ENCODE peak calls at places on chromosome 7, in four cellular contexts. One of them, this sample, is unnamed.

GRCh38 chr7:108415821-108416536 is 40.3 kb downstream of the NRCAM start:
- DNase-seq in HAP-1: no peak
- DNase-seq in A549: peak
- DNase-seq in cardiac muscle cell: no peak
- DNase-seq in this sample: no peak

GRCh38 chr7:420142-421055 is 99.2 kb downstream of the PDGFA start:
- DNase-seq in HAP-1: no peak
- DNase-seq in A549: no peak
- DNase-seq in cardiac muscle cell: no peak
- DNase-seq in this sample: no peak

GRCh38 chr7:123975049-123975448 is 50.0 kb downstream of the SPAM1 start:
- DNase-seq in HAP-1: no peak
- DNase-seq in A549: no peak
- DNase-seq in cardiac muscle cell: no peak
- DNase-seq in this sample: no peak

GRCh38 chr7:150988230-150989226 is 2.3 kb upstream of the NOS3 start:
- DNase-seq in HAP-1: peak
- DNase-seq in A549: peak
- DNase-seq in cardiac muscle cell: peak
- DNase-seq in this sample: no peak

GRCh38 chr7:157004050-157004838 is 6.2 kb downstream of the MNX1 start:
- DNase-seq in HAP-1: no peak
- DNase-seq in A549: no peak
- DNase-seq in cardiac muscle cell: peak
- DNase-seq in this sample: no peak

GRCh38 chr7:121498816-121499215 is 102.7 kb upstream of the FAM3C start:
- DNase-seq in HAP-1: no peak
- DNase-seq in A549: no peak
- DNase-seq in cardiac muscle cell: no peak
- DNase-seq in this sample: no peak

GRCh38 chr7:79495544-79496272 is 42.2 kb upstream of the MAGI2 start:
- DNase-seq in HAP-1: no peak
- DNase-seq in A549: no peak
- DNase-seq in cardiac muscle cell: no peak
- DNase-seq in this sample: no peak

GRCh38 chr7:28405662-28406061 is 6.7 kb upstream of the CREB5 start:
- DNase-seq in HAP-1: no peak
- DNase-seq in A549: peak
- DNase-seq in cardiac muscle cell: no peak
- DNase-seq in this sample: no peak

GRCh38 chr7:66920769-66921395 is at the start of gene TMEM248:
- DNase-seq in HAP-1: peak
- DNase-seq in A549: peak
- DNase-seq in cardiac muscle cell: peak
- DNase-seq in this sample: no peak

GRCh38 chr7:149381245-149381644 is 79.6 kb downstream of the ZNF777 start:
- DNase-seq in HAP-1: no peak
- DNase-seq in A549: no peak
- DNase-seq in cardiac muscle cell: no peak
- DNase-seq in this sample: no peak

GRCh38 chr7:149456770-149457421 is 4.0 kb downstream of the ZNF777 start:
- DNase-seq in HAP-1: no peak
- DNase-seq in A549: no peak
- DNase-seq in cardiac muscle cell: no peak
- DNase-seq in this sample: no peak

GRCh38 chr7:147428075-147428474 is 1162.5 kb upstream of the C7orf33 start:
- DNase-seq in HAP-1: no peak
- DNase-seq in A549: no peak
- DNase-seq in cardiac muscle cell: no peak
- DNase-seq in this sample: no peak

GRCh38 chr7:151340794-151341356 is 737 bp upstream of the NUB1 start:
- DNase-seq in HAP-1: no peak
- DNase-seq in A549: no peak
- DNase-seq in cardiac muscle cell: no peak
- DNase-seq in this sample: no peak

GRCh38 chr7:117673839-117674238 is 194.0 kb downstream of the CFTR start:
- DNase-seq in HAP-1: peak
- DNase-seq in A549: peak
- DNase-seq in cardiac muscle cell: peak
- DNase-seq in this sample: no peak

GRCh38 chr7:134645935-134646334 is 718 bp upstream of the BPGM start:
- DNase-seq in HAP-1: no peak
- DNase-seq in A549: no peak
- DNase-seq in cardiac muscle cell: peak
- DNase-seq in this sample: no peak

GRCh38 chr7:80640841-80641240 is 2.4 kb downstream of the CD36 start:
- DNase-seq in HAP-1: no peak
- DNase-seq in A549: no peak
- DNase-seq in cardiac muscle cell: no peak
- DNase-seq in this sample: no peak

GRCh38 chr7:113996405-113996804 is 77.6 kb upstream of the PPP1R3A start:
- DNase-seq in HAP-1: no peak
- DNase-seq in A549: no peak
- DNase-seq in cardiac muscle cell: no peak
- DNase-seq in this sample: no peak

GRCh38 chr7:3739983-3740382 is 438.9 kb downstream of the SDK1 start:
- DNase-seq in HAP-1: no peak
- DNase-seq in A549: no peak
- DNase-seq in cardiac muscle cell: no peak
- DNase-seq in this sample: no peak

GRCh38 chr7:29588900-29589696 is 25.5 kb downstream of the PRR15 start:
- DNase-seq in HAP-1: peak
- DNase-seq in A549: peak
- DNase-seq in cardiac muscle cell: peak
- DNase-seq in this sample: no peak

GRCh38 chr7:139441961-139442360 is 41.5 kb downstream of the KLRG2 start:
- DNase-seq in HAP-1: no peak
- DNase-seq in A549: no peak
- DNase-seq in cardiac muscle cell: no peak
- DNase-seq in this sample: no peak

GRCh38 chr7:142188846-142189245 is 69.0 kb downstream of the PRSS58 start:
- DNase-seq in HAP-1: no peak
- DNase-seq in A549: peak
- DNase-seq in cardiac muscle cell: no peak
- DNase-seq in this sample: no peak

GRCh38 chr7:158842486-158842885 is 13.2 kb upstream of the ESYT2 start:
- DNase-seq in HAP-1: no peak
- DNase-seq in A549: no peak
- DNase-seq in cardiac muscle cell: no peak
- DNase-seq in this sample: no peak

GRCh38 chr7:157718303-157719007 is 381.7 kb downstream of the DNAJB6 start:
- DNase-seq in HAP-1: no peak
- DNase-seq in A549: no peak
- DNase-seq in cardiac muscle cell: no peak
- DNase-seq in this sample: no peak

GRCh38 chr7:145850636-145851035 is 266.0 kb upstream of the CNTNAP2 start:
- DNase-seq in HAP-1: no peak
- DNase-seq in A549: no peak
- DNase-seq in cardiac muscle cell: no peak
- DNase-seq in this sample: no peak

GRCh38 chr7:11448319-11448718 is 383.7 kb downstream of the THSD7A start:
- DNase-seq in HAP-1: no peak
- DNase-seq in A549: no peak
- DNase-seq in cardiac muscle cell: no peak
- DNase-seq in this sample: no peak

GRCh38 chr7:110522751-110523200 is 568.2 kb upstream of the LRRN3 start:
- DNase-seq in HAP-1: peak
- DNase-seq in A549: peak
- DNase-seq in cardiac muscle cell: no peak
- DNase-seq in this sample: no peak

GRCh38 chr7:36387437-36388345 is 2.0 kb upstream of the ANLN start:
- DNase-seq in HAP-1: no peak
- DNase-seq in A549: peak
- DNase-seq in cardiac muscle cell: no peak
- DNase-seq in this sample: no peak
- H3K4me3 ChIP-seq in HAP-1: no peak
- H3K4me3 ChIP-seq in A549: no peak
- H3K4me3 ChIP-seq in cardiac muscle cell: no peak
- H3K4me3 ChIP-seq in this sample: no peak

DNA sequence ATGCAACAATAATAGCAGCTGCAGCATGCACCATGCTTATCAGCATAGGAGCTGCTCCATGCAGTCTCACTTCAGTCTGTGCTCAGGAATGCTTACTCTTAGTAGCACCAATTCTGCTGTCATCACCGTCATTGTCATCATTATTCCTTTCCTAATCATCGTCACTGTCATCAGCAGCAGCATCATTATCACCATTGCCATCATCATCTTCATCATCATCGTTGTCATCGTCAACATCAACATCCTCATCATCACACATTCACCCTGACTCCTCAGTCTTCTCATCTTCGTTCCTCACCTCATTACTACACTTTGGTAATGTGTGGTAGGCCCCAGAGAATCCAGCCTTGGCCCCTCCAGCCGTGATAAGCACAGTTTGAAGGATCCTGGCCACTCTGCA is 545.0 kb downstream of the TNS3 start:
- DNase-seq in HAP-1: no peak
- DNase-seq in A549: no peak
- DNase-seq in cardiac muscle cell: no peak
- DNase-seq in this sample: no peak
- H3K4me3 ChIP-seq in HAP-1: no peak
- H3K4me3 ChIP-seq in A549: no peak
- H3K4me3 ChIP-seq in cardiac muscle cell: no peak
- H3K4me3 ChIP-seq in this sample: no peak

GRCh38 chr7:128165927-128166420 is 75.1 kb upstream of the LEP start:
- DNase-seq in HAP-1: no peak
- DNase-seq in A549: no peak
- DNase-seq in cardiac muscle cell: no peak
- DNase-seq in this sample: no peak

GRCh38 chr7:128167316-128167691 is 73.8 kb upstream of the LEP start:
- DNase-seq in HAP-1: peak
- DNase-seq in A549: peak
- DNase-seq in cardiac muscle cell: peak
- DNase-seq in this sample: no peak

GRCh38 chr7:128168667-128169210 is 72.3 kb upstream of the LEP start:
- DNase-seq in HAP-1: no peak
- DNase-seq in A549: no peak
- DNase-seq in cardiac muscle cell: peak
- DNase-seq in this sample: no peak

GRCh38 chr7:128166603-128167315 is 74.3 kb upstream of the LEP start:
- DNase-seq in HAP-1: no peak
- DNase-seq in A549: no peak
- DNase-seq in cardiac muscle cell: peak
- DNase-seq in this sample: no peak

DNA sequence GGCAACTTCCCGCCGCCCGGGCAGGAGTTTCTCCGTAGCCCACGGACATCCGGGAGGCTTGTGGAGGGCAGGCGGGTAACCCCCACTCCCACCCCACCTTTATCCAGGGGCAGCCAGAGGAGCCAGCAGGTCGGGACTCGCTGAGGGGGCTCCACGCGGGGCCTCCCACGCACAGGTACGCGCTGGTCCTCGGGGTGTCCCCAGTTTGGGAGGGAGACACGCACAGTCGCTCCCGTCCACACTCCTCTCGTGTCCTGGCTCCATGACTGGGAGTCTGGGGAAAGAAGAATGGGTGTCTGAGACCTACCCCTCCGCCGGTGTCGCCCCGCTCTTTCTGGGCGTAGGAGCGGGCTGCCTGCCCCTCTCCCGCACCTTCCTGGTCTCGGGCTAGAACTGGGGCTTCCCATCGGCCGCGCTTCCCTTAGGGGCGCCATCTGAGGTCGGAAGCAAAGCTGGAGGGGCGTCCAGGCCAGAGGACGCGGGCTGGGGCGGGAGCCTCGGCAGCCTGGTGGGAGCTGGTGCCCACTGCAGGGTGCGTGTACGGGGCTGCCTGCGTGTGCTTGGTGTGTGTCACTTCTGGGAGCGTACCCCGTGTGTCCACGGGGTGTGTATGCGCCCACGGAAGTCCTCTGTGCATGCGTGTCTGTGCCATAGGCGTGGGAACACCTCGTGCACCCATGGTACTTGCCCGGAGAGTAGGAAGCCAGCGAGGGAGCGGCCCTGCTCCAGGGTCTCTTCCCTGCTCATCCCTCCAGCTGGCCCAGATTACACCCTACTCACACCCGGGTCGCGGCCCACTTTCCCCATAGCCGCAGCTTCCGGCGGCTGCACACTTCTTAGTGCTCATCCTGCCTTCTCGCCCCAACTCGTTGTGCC is 73.0 kb upstream of the LEP start:
- DNase-seq in HAP-1: no peak
- DNase-seq in A549: no peak
- DNase-seq in cardiac muscle cell: no peak
- DNase-seq in this sample: no peak
- H3K4me3 ChIP-seq in HAP-1: no peak
- H3K4me3 ChIP-seq in A549: peak
- H3K4me3 ChIP-seq in cardiac muscle cell: peak
- H3K4me3 ChIP-seq in this sample: peak

GRCh38 chr7:104230606-104231005 is 22.8 kb upstream of the ORC5 start:
- DNase-seq in HAP-1: no peak
- DNase-seq in A549: no peak
- DNase-seq in cardiac muscle cell: peak
- DNase-seq in this sample: no peak

GRCh38 chr7:104225441-104225840 is 17.6 kb upstream of the ORC5 start:
- DNase-seq in HAP-1: no peak
- DNase-seq in A549: no peak
- DNase-seq in cardiac muscle cell: no peak
- DNase-seq in this sample: no peak

GRCh38 chr7:104228442-104228841 is 20.6 kb upstream of the ORC5 start:
- DNase-seq in HAP-1: no peak
- DNase-seq in A549: no peak
- DNase-seq in cardiac muscle cell: no peak
- DNase-seq in this sample: no peak

GRCh38 chr7:104231054-104232046 is 23.5 kb upstream of the ORC5 start:
- DNase-seq in HAP-1: peak
- DNase-seq in A549: peak
- DNase-seq in cardiac muscle cell: peak
- DNase-seq in this sample: peak
- H3K4me3 ChIP-seq in HAP-1: no peak
- H3K4me3 ChIP-seq in A549: no peak
- H3K4me3 ChIP-seq in cardiac muscle cell: no peak
- H3K4me3 ChIP-seq in this sample: no peak

This sample was measured in iPS DF 6.9.